ENCODE peak calls at places on chromosomes 4 and X, in eight cellular contexts. One of them, this sample, is unnamed.

GRCh38 chr4:6052679-6053078 is 34.4 kb upstream of the C4orf50 start:
- DNase-seq in cardiac fibroblast: no peak
- DNase-seq in fibroblast of pulmonary artery: no peak
- DNase-seq in transverse colon: no peak
- DNase-seq in PC-3: peak; percentile 13
- DNase-seq in A549: peak; percentile 26
- DNase-seq in Peyer's patch: no peak
- DNase-seq in heart left ventricle: no peak
- DNase-seq in this sample: no peak

GRCh38 chr4:55517526-55518229 is 29.0 kb downstream of the CLOCK start:
- DNase-seq in cardiac fibroblast: no peak
- DNase-seq in fibroblast of pulmonary artery: no peak
- DNase-seq in transverse colon: no peak
- DNase-seq in PC-3: no peak
- DNase-seq in A549: no peak
- DNase-seq in Peyer's patch: no peak
- DNase-seq in heart left ventricle: no peak
- DNase-seq in this sample: peak; percentile 46

GRCh38 chrX:46796574-46797191 is 37.8 kb upstream of the SLC9A7 start:
- DNase-seq in cardiac fibroblast: peak; percentile 77
- DNase-seq in fibroblast of pulmonary artery: peak; percentile 76
- DNase-seq in transverse colon: peak; percentile 73
- DNase-seq in PC-3: peak; percentile 86
- DNase-seq in A549: peak; percentile 78
- DNase-seq in Peyer's patch: peak; percentile 78
- DNase-seq in heart left ventricle: peak; percentile 78
- DNase-seq in this sample: peak; percentile 30

GRCh38 chr4:82491251-82491960 is 61.0 kb downstream of the ENOPH1 start:
- DNase-seq in cardiac fibroblast: no peak
- DNase-seq in fibroblast of pulmonary artery: no peak
- DNase-seq in transverse colon: no peak
- DNase-seq in PC-3: peak; percentile 42
- DNase-seq in A549: no peak
- DNase-seq in Peyer's patch: no peak
- DNase-seq in heart left ventricle: no peak
- DNase-seq in this sample: no peak

GRCh38 chr4:170091069-170091696 is 1.4 kb upstream of the AADAT start:
- DNase-seq in cardiac fibroblast: no peak
- DNase-seq in fibroblast of pulmonary artery: no peak
- DNase-seq in transverse colon: no peak
- DNase-seq in PC-3: no peak
- DNase-seq in A549: no peak
- DNase-seq in Peyer's patch: no peak
- DNase-seq in heart left ventricle: peak; percentile 67
- DNase-seq in this sample: no peak

GRCh38 chrX:650274-650673 is 19.7 kb downstream of the SHOX start:
- DNase-seq in cardiac fibroblast: no peak
- DNase-seq in fibroblast of pulmonary artery: no peak
- DNase-seq in transverse colon: no peak
- DNase-seq in PC-3: no peak
- DNase-seq in A549: no peak
- DNase-seq in Peyer's patch: peak; percentile 20
- DNase-seq in heart left ventricle: no peak
- DNase-seq in this sample: no peak

GRCh38 chr4:187135878-187136277 is 412.2 kb upstream of the FAT1 start:
- DNase-seq in cardiac fibroblast: no peak
- DNase-seq in fibroblast of pulmonary artery: no peak
- DNase-seq in transverse colon: no peak
- DNase-seq in PC-3: no peak
- DNase-seq in A549: no peak
- DNase-seq in Peyer's patch: no peak
- DNase-seq in heart left ventricle: no peak
- DNase-seq in this sample: no peak

GRCh38 chr4:23874536-23874901 is 15.3 kb downstream of the PPARGC1A start:
- DNase-seq in cardiac fibroblast: no peak
- DNase-seq in fibroblast of pulmonary artery: no peak
- DNase-seq in transverse colon: no peak
- DNase-seq in PC-3: no peak
- DNase-seq in A549: no peak
- DNase-seq in Peyer's patch: no peak
- DNase-seq in heart left ventricle: no peak
- DNase-seq in this sample: no peak

GRCh38 chrX:153780678-153781427 is at the start of gene SRPK3:
- DNase-seq in cardiac fibroblast: no peak
- DNase-seq in fibroblast of pulmonary artery: no peak
- DNase-seq in transverse colon: no peak
- DNase-seq in PC-3: no peak
- DNase-seq in A549: no peak
- DNase-seq in Peyer's patch: no peak
- DNase-seq in heart left ventricle: peak; percentile 61
- DNase-seq in this sample: no peak

GRCh38 chr4:52051213-52051614 is at the start of gene SPATA18:
- DNase-seq in cardiac fibroblast: peak; percentile 18
- DNase-seq in fibroblast of pulmonary artery: no peak
- DNase-seq in transverse colon: peak; percentile 41
- DNase-seq in PC-3: no peak
- DNase-seq in A549: peak; percentile 2
- DNase-seq in Peyer's patch: peak; percentile 69
- DNase-seq in heart left ventricle: peak; percentile 55
- DNase-seq in this sample: peak; percentile 45

GRCh38 chrX:133908223-133908622 is 77.2 kb downstream of the GPC3 start:
- DNase-seq in cardiac fibroblast: no peak
- DNase-seq in fibroblast of pulmonary artery: no peak
- DNase-seq in transverse colon: no peak
- DNase-seq in PC-3: no peak
- DNase-seq in A549: no peak
- DNase-seq in Peyer's patch: no peak
- DNase-seq in heart left ventricle: no peak
- DNase-seq in this sample: no peak

GRCh38 chrX:134622056-134622812 is 36.0 kb downstream of the PLAC1 start:
- DNase-seq in cardiac fibroblast: peak; percentile 86
- DNase-seq in fibroblast of pulmonary artery: peak; percentile 86
- DNase-seq in transverse colon: no peak
- DNase-seq in PC-3: peak; percentile 86
- DNase-seq in A549: peak; percentile 37
- DNase-seq in Peyer's patch: no peak
- DNase-seq in heart left ventricle: no peak
- DNase-seq in this sample: peak; percentile 59

GRCh38 chr4:114264877-114265291 is 285.4 kb upstream of the ARSJ start:
- DNase-seq in cardiac fibroblast: peak; percentile 53
- DNase-seq in fibroblast of pulmonary artery: no peak
- DNase-seq in transverse colon: no peak
- DNase-seq in PC-3: peak; percentile 49
- DNase-seq in A549: no peak
- DNase-seq in Peyer's patch: no peak
- DNase-seq in heart left ventricle: no peak
- DNase-seq in this sample: no peak

GRCh38 chr4:8644966-8645752 is 52.6 kb downstream of the CPZ start:
- DNase-seq in cardiac fibroblast: no peak
- DNase-seq in fibroblast of pulmonary artery: no peak
- DNase-seq in transverse colon: no peak
- DNase-seq in PC-3: no peak
- DNase-seq in A549: no peak
- DNase-seq in Peyer's patch: no peak
- DNase-seq in heart left ventricle: no peak
- DNase-seq in this sample: no peak

GRCh38 chr4:141013899-141014298 is 119.4 kb downstream of the RNF150 start:
- DNase-seq in cardiac fibroblast: no peak
- DNase-seq in fibroblast of pulmonary artery: no peak
- DNase-seq in transverse colon: no peak
- DNase-seq in PC-3: no peak
- DNase-seq in A549: no peak
- DNase-seq in Peyer's patch: no peak
- DNase-seq in heart left ventricle: no peak
- DNase-seq in this sample: no peak

GRCh38 chr4:159677521-159677920 is 574.6 kb downstream of the RAPGEF2 start:
- DNase-seq in cardiac fibroblast: no peak
- DNase-seq in fibroblast of pulmonary artery: peak; percentile 38
- DNase-seq in transverse colon: no peak
- DNase-seq in PC-3: no peak
- DNase-seq in A549: no peak
- DNase-seq in Peyer's patch: no peak
- DNase-seq in heart left ventricle: no peak
- DNase-seq in this sample: no peak

GRCh38 chr4:109754093-109754857 is 24.4 kb upstream of the PLA2G12A start:
- DNase-seq in cardiac fibroblast: no peak
- DNase-seq in fibroblast of pulmonary artery: no peak
- DNase-seq in transverse colon: no peak
- DNase-seq in PC-3: no peak
- DNase-seq in A549: no peak
- DNase-seq in Peyer's patch: no peak
- DNase-seq in heart left ventricle: no peak
- DNase-seq in this sample: no peak

GRCh38 chrX:41542151-41542935 is 95.2 kb downstream of the NYX start:
- DNase-seq in cardiac fibroblast: peak; percentile 42
- DNase-seq in fibroblast of pulmonary artery: no peak
- DNase-seq in transverse colon: peak; percentile 13
- DNase-seq in PC-3: no peak
- DNase-seq in A549: no peak
- DNase-seq in Peyer's patch: peak; percentile 49
- DNase-seq in heart left ventricle: no peak
- DNase-seq in this sample: no peak

GRCh38 chr4:17667653-17668201 is 53.3 kb downstream of the MED28 start:
- DNase-seq in cardiac fibroblast: no peak
- DNase-seq in fibroblast of pulmonary artery: no peak
- DNase-seq in transverse colon: no peak
- DNase-seq in PC-3: no peak
- DNase-seq in A549: no peak
- DNase-seq in Peyer's patch: no peak
- DNase-seq in heart left ventricle: no peak
- DNase-seq in this sample: no peak

GRCh38 chr4:151218343-151218742 is 58.6 kb upstream of the PRSS48 start:
- DNase-seq in cardiac fibroblast: peak; percentile 61
- DNase-seq in fibroblast of pulmonary artery: peak; percentile 56
- DNase-seq in transverse colon: no peak
- DNase-seq in PC-3: no peak
- DNase-seq in A549: no peak
- DNase-seq in Peyer's patch: no peak
- DNase-seq in heart left ventricle: no peak
- DNase-seq in this sample: no peak

GRCh38 chr4:99024481-99025275 is 29.2 kb downstream of the METAP1 start:
- DNase-seq in cardiac fibroblast: no peak
- DNase-seq in fibroblast of pulmonary artery: no peak
- DNase-seq in transverse colon: peak; percentile 48
- DNase-seq in PC-3: no peak
- DNase-seq in A549: peak; percentile 11
- DNase-seq in Peyer's patch: peak; percentile 58
- DNase-seq in heart left ventricle: no peak
- DNase-seq in this sample: no peak

GRCh38 chr4:15695764-15696163 is 7.1 kb upstream of the BST1 start:
- DNase-seq in cardiac fibroblast: no peak
- DNase-seq in fibroblast of pulmonary artery: no peak
- DNase-seq in transverse colon: no peak
- DNase-seq in PC-3: no peak
- DNase-seq in A549: no peak
- DNase-seq in Peyer's patch: no peak
- DNase-seq in heart left ventricle: no peak
- DNase-seq in this sample: no peak

GRCh38 chr4:18570370-18570769 is 548.8 kb upstream of the LCORL start:
- DNase-seq in cardiac fibroblast: no peak
- DNase-seq in fibroblast of pulmonary artery: no peak
- DNase-seq in transverse colon: no peak
- DNase-seq in PC-3: no peak
- DNase-seq in A549: no peak
- DNase-seq in Peyer's patch: no peak
- DNase-seq in heart left ventricle: no peak
- DNase-seq in this sample: no peak

GRCh38 chr4:40046311-40046980 is 10.2 kb upstream of the N4BP2 start:
- DNase-seq in cardiac fibroblast: peak; percentile 76
- DNase-seq in fibroblast of pulmonary artery: peak; percentile 83
- DNase-seq in transverse colon: peak; percentile 50
- DNase-seq in PC-3: peak; percentile 53
- DNase-seq in A549: peak; percentile 83
- DNase-seq in Peyer's patch: no peak
- DNase-seq in heart left ventricle: no peak
- DNase-seq in this sample: no peak

GRCh38 chr4:73068496-73069337 is 799 bp downstream of the COX18 start:
- DNase-seq in cardiac fibroblast: peak; percentile 52
- DNase-seq in fibroblast of pulmonary artery: peak; percentile 45
- DNase-seq in transverse colon: peak; percentile 12
- DNase-seq in PC-3: peak; percentile 43
- DNase-seq in A549: peak; percentile 25
- DNase-seq in Peyer's patch: no peak
- DNase-seq in heart left ventricle: no peak
- DNase-seq in this sample: peak; percentile 26

GRCh38 chr4:25792200-25792791 is 70.5 kb downstream of the SEL1L3 start:
- DNase-seq in cardiac fibroblast: peak; percentile 21
- DNase-seq in fibroblast of pulmonary artery: peak; percentile 23
- DNase-seq in transverse colon: peak; percentile 61
- DNase-seq in PC-3: peak; percentile 70
- DNase-seq in A549: peak; percentile 53
- DNase-seq in Peyer's patch: peak; percentile 68
- DNase-seq in heart left ventricle: no peak
- DNase-seq in this sample: no peak
- TF ChIP-seq CTCF in cardiac fibroblast: peak; percentile 28
- TF ChIP-seq CTCF in fibroblast of pulmonary artery: peak; percentile 43
- TF ChIP-seq CTCF in transverse colon: peak; percentile 50
- TF ChIP-seq CTCF in PC-3: peak; percentile 77
- TF ChIP-seq CTCF in A549: peak; percentile 54
- TF ChIP-seq CTCF in Peyer's patch: no peak
- TF ChIP-seq CTCF in heart left ventricle: peak; percentile 17
- TF ChIP-seq CTCF in this sample: peak; percentile 43

DNA sequence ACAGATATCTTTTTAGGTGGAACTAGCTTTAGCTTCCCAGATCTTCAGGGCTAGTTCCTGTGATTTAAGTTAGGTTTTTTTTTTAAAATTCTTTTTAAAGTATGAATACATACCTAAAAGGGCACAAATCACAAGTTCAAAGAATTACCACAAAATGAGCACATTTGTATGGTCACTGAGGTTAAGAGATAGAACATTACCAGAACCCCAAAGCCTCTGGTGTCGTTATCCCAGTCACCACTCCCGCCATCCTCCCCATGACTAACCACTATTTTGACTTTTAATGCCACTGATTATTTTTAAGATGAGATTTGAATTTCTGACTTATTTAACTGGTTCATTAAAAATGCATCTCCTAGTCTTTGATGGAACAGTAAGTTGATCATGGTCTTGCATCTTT is 5.4 kb downstream of the PGK1 start:
- DNase-seq in cardiac fibroblast: no peak
- DNase-seq in fibroblast of pulmonary artery: no peak
- DNase-seq in transverse colon: no peak
- DNase-seq in PC-3: no peak
- DNase-seq in A549: no peak
- DNase-seq in Peyer's patch: no peak
- DNase-seq in heart left ventricle: no peak
- DNase-seq in this sample: no peak
- H3K4me3 ChIP-seq in cardiac fibroblast: peak overlapping the region; percentile 86
- H3K4me3 ChIP-seq in fibroblast of pulmonary artery: no peak overlapping the region
- H3K4me3 ChIP-seq in transverse colon: no peak overlapping the region
- H3K4me3 ChIP-seq in PC-3: peak overlapping the region; percentile 88
- H3K4me3 ChIP-seq in A549: no peak overlapping the region
- H3K4me3 ChIP-seq in Peyer's patch: no peak overlapping the region
- H3K4me3 ChIP-seq in heart left ventricle: no peak overlapping the region
- H3K4me3 ChIP-seq in this sample: no peak overlapping the region

GRCh38 chr4:25234390-25235367 is 846 bp downstream of the PI4K2B start:
- DNase-seq in cardiac fibroblast: peak; percentile 89
- DNase-seq in fibroblast of pulmonary artery: peak; percentile 89
- DNase-seq in transverse colon: peak; percentile 42
- DNase-seq in PC-3: peak; percentile 78
- DNase-seq in A549: peak; percentile 75
- DNase-seq in Peyer's patch: peak; percentile 76
- DNase-seq in heart left ventricle: peak; percentile 82
- DNase-seq in this sample: peak; percentile 72
- TF ChIP-seq CTCF in cardiac fibroblast: peak; percentile 53
- TF ChIP-seq CTCF in fibroblast of pulmonary artery: peak; percentile 60
- TF ChIP-seq CTCF in transverse colon: peak; percentile 50
- TF ChIP-seq CTCF in PC-3: peak; percentile 53
- TF ChIP-seq CTCF in A549: peak; percentile 11
- TF ChIP-seq CTCF in Peyer's patch: peak; percentile 34
- TF ChIP-seq CTCF in heart left ventricle: peak; percentile 55
- TF ChIP-seq CTCF in this sample: peak; percentile 42

GRCh38 chrX:55451626-55451989 is 319 bp upstream of the MAGEH1 start:
- DNase-seq in cardiac fibroblast: no peak
- DNase-seq in fibroblast of pulmonary artery: no peak
- DNase-seq in transverse colon: no peak
- DNase-seq in PC-3: no peak
- DNase-seq in A549: no peak
- DNase-seq in Peyer's patch: no peak
- DNase-seq in heart left ventricle: no peak
- DNase-seq in this sample: no peak
- H3K4me3 ChIP-seq in cardiac fibroblast: peak overlapping the region; percentile 53
- H3K4me3 ChIP-seq in fibroblast of pulmonary artery: peak overlapping the region; percentile 72
- H3K4me3 ChIP-seq in transverse colon: peak overlapping the region; percentile 68
- H3K4me3 ChIP-seq in PC-3: peak overlapping the region; percentile 63
- H3K4me3 ChIP-seq in A549: peak overlapping the region; percentile 50
- H3K4me3 ChIP-seq in Peyer's patch: peak overlapping the region; percentile 65
- H3K4me3 ChIP-seq in heart left ventricle: peak overlapping the region; percentile 79
- H3K4me3 ChIP-seq in this sample: peak overlapping the region; percentile 76

This sample was measured in GM06990.